ENCODE peak calls at places on chromosomes 16 and 17, in seven cellular contexts. G is CD4-positive, CD25-positive, alpha-beta regulatory T cell; W is activated naive CD8-positive, alpha-beta T cell treated with anti-CD3 and anti-CD28 coated beads, Interleukin-2, amount 50 U/mL, for 24 hours; T is stimulated activated CD8-positive, alpha-beta memory T cell treated with anti-CD3 and anti-CD28 coated beads, Interleukin-4, amount 100 ng/mL, for 4 hours; A is kidney tubule cell; J is fibroblast of the conjunctiva; C is GM12865. Q is an unnamed sample.

GRCh38 chr16:86663691-86664517 is 85.6 kb downstream of the FOXL1 start:
- DNase-seq in G (no peak), W (peak), T (no peak), A (no peak), J (no peak), C (no peak), Q (no peak)

GRCh38 chr16:86498661-86499493 is 11.4 kb upstream of the FOXF1 start:
- DNase-seq in G (no peak), W (no peak), T (no peak), A (no peak), J (no peak), C (no peak), Q (no peak)

GRCh38 chr17:72477529-72477928 is 356.7 kb downstream of the SOX9 start:
- DNase-seq in G (no peak), W (no peak), T (no peak), A (no peak), J (no peak), C (no peak), Q (no peak)

GRCh38 chr16:25034916-25035315 is 19.7 kb upstream of the ARHGAP17 start:
- DNase-seq in G (no peak), W (no peak), T (no peak), A (no peak), J (no peak), C (no peak), Q (no peak)

GRCh38 chr16:84548971-84549844 is 44.7 kb upstream of the MEAK7 start:
- DNase-seq in G (peak), W (peak), T (no peak), A (no peak), J (no peak), C (no peak), Q (no peak)

GRCh38 chr16:69404275-69404805 is 18.5 kb upstream of the TERF2 start:
- DNase-seq in G (no peak), W (no peak), T (no peak), A (peak), J (no peak), C (no peak), Q (no peak)

GRCh38 chr16:64180136-64180900 is 941.5 kb downstream of the CDH11 start:
- DNase-seq in G (no peak), W (no peak), T (no peak), A (peak), J (no peak), C (no peak), Q (no peak)

GRCh38 chr16:63714876-63715275 is 1407.0 kb downstream of the CDH11 start:
- DNase-seq in G (no peak), W (no peak), T (no peak), A (no peak), J (no peak), C (no peak), Q (no peak)

GRCh38 chr17:73645050-73645871 is 1.0 kb upstream of the SDK2 start:
- DNase-seq in G (no peak), W (peak), T (no peak), A (peak), J (no peak), C (no peak), Q (peak)